ENCODE peak calls at places on chromosomes 7 and 10, in four cellular contexts. One of them, this sample, is unnamed.

GRCh38 chr7:46212425-46213153 is 291.5 kb upstream of the IGFBP3 start:
- DNase-seq in HL-60: no peak
- DNase-seq in GM12878: no peak
- DNase-seq in K562: no peak
- DNase-seq in this sample: no peak

GRCh38 chr7:130107949-130108674 is 37.8 kb downstream of the KLHDC10 start:
- DNase-seq in HL-60: no peak
- DNase-seq in K562: no peak
- DNase-seq in GM12878: no peak
- DNase-seq in this sample: no peak

GRCh38 chr10:49726593-49726992 is 35.5 kb downstream of the OGDHL start:
- DNase-seq in GM12878: no peak
- DNase-seq in K562: no peak
- DNase-seq in HL-60: no peak
- DNase-seq in this sample: no peak

GRCh38 chr7:40279991-40280390 is 145.2 kb downstream of the SUGCT start:
- DNase-seq in K562: no peak
- DNase-seq in HL-60: no peak
- DNase-seq in GM12878: no peak
- DNase-seq in this sample: no peak

GRCh38 chr10:83750604-83751003 is 388.7 kb upstream of the GHITM start:
- DNase-seq in HL-60: no peak
- DNase-seq in K562: no peak
- DNase-seq in GM12878: no peak
- DNase-seq in this sample: no peak

GRCh38 chr7:39732837-39733804 is 109.7 kb downstream of the RALA start:
- DNase-seq in GM12878: peak
- DNase-seq in HL-60: peak
- DNase-seq in K562: peak
- DNase-seq in this sample: peak

GRCh38 chr7:128035712-128036111 is 4.5 kb upstream of the LRRC4 start:
- DNase-seq in GM12878: no peak
- DNase-seq in HL-60: peak
- DNase-seq in K562: peak
- DNase-seq in this sample: no peak

GRCh38 chr10:72243822-72244437 is 27.9 kb upstream of the ASCC1 start:
- DNase-seq in GM12878: no peak
- DNase-seq in K562: peak
- DNase-seq in HL-60: no peak
- DNase-seq in this sample: no peak

GRCh38 chr7:105826143-105826542 is 50.3 kb downstream of the ATXN7L1 start:
- DNase-seq in K562: no peak
- DNase-seq in GM12878: no peak
- DNase-seq in HL-60: no peak
- DNase-seq in this sample: no peak

GRCh38 chr7:105821527-105821926 is 54.9 kb downstream of the ATXN7L1 start:
- DNase-seq in HL-60: no peak
- DNase-seq in K562: no peak
- DNase-seq in GM12878: no peak
- DNase-seq in this sample: no peak

GRCh38 chr7:105819559-105819958 is 56.8 kb downstream of the ATXN7L1 start:
- DNase-seq in GM12878: no peak
- DNase-seq in HL-60: no peak
- DNase-seq in K562: no peak
- DNase-seq in this sample: no peak

GRCh38 chr7:105820667-105821066 is 55.7 kb downstream of the ATXN7L1 start:
- DNase-seq in GM12878: no peak
- DNase-seq in K562: peak
- DNase-seq in HL-60: no peak
- DNase-seq in this sample: no peak

GRCh38 chr7:105822806-105823205 is 53.6 kb downstream of the ATXN7L1 start:
- DNase-seq in GM12878: no peak
- DNase-seq in K562: no peak
- DNase-seq in HL-60: no peak
- DNase-seq in this sample: no peak
- TF ChIP-seq SPI1 in GM12878: no peak
- TF ChIP-seq SPI1 in K562: no peak
- TF ChIP-seq SPI1 in HL-60: no peak
- TF ChIP-seq SPI1 in this sample: no peak

GRCh38 chr7:123437447-123437995 is 96.9 kb downstream of the IQUB start:
- DNase-seq in HL-60: no peak
- DNase-seq in K562: no peak
- DNase-seq in GM12878: no peak
- DNase-seq in this sample: no peak

GRCh38 chr7:123435080-123435700 is 99.2 kb downstream of the IQUB start:
- DNase-seq in HL-60: no peak
- DNase-seq in K562: no peak
- DNase-seq in GM12878: no peak
- DNase-seq in this sample: no peak

GRCh38 chr7:123439186-123439585 is 95.2 kb downstream of the IQUB start:
- DNase-seq in HL-60: no peak
- DNase-seq in K562: no peak
- DNase-seq in GM12878: no peak
- DNase-seq in this sample: no peak

GRCh38 chr7:123440202-123440601 is 94.2 kb downstream of the IQUB start:
- DNase-seq in HL-60: no peak
- DNase-seq in K562: no peak
- DNase-seq in GM12878: no peak
- DNase-seq in this sample: no peak
- TF ChIP-seq SPI1 in HL-60: no peak
- TF ChIP-seq SPI1 in K562: no peak
- TF ChIP-seq SPI1 in GM12878: no peak
- TF ChIP-seq SPI1 in this sample: no peak

GRCh38 chr10:42827201-42827600 is 44.6 kb downstream of the BMS1 start:
- DNase-seq in HL-60: no peak
- DNase-seq in GM12878: no peak
- DNase-seq in K562: no peak
- DNase-seq in this sample: no peak
- TF ChIP-seq SPI1 in HL-60: no peak
- TF ChIP-seq SPI1 in GM12878: no peak
- TF ChIP-seq SPI1 in K562: no peak
- TF ChIP-seq SPI1 in this sample: no peak

GRCh38 chr10:3836222-3836820 is 51.3 kb upstream of the KLF6 start:
- DNase-seq in K562: no peak
- DNase-seq in HL-60: no peak
- DNase-seq in GM12878: peak
- DNase-seq in this sample: no peak

GRCh38 chr10:3837909-3838722 is 53.1 kb upstream of the KLF6 start:
- DNase-seq in HL-60: no peak
- DNase-seq in GM12878: no peak
- DNase-seq in K562: peak
- DNase-seq in this sample: no peak

GRCh38 chr10:3834410-3834809 is 49.4 kb upstream of the KLF6 start:
- DNase-seq in K562: no peak
- DNase-seq in GM12878: no peak
- DNase-seq in HL-60: no peak
- DNase-seq in this sample: no peak

GRCh38 chr10:3838723-3839437 is 53.9 kb upstream of the KLF6 start:
- DNase-seq in HL-60: peak
- DNase-seq in K562: peak
- DNase-seq in GM12878: no peak
- DNase-seq in this sample: no peak

GRCh38 chr10:3835770-3836169 is 50.8 kb upstream of the KLF6 start:
- DNase-seq in K562: peak
- DNase-seq in HL-60: peak
- DNase-seq in GM12878: no peak
- DNase-seq in this sample: no peak
- TF ChIP-seq SPI1 in K562: peak
- TF ChIP-seq SPI1 in HL-60: no peak
- TF ChIP-seq SPI1 in GM12878: peak
- TF ChIP-seq SPI1 in this sample: peak

DNA sequence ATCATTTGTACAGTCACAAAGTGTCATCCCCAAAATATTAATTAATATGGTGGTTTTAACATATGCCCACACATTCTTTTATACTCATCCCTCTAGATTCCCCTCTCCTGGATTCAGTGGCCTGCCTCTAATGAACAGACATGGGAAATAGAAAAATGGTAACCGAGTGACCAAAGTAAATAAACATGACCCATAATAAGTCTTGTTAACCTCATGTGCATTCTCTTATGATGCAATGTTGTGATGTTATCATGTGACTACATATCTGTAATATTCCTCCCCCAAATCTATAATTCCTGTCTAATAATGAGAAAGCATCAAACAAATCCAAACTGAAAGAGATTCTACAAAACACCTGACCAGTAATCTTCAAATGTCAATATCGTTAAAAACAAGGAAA is 164.5 kb upstream of the PRSS1 start:
- DNase-seq in K562: no peak
- DNase-seq in HL-60: no peak
- DNase-seq in GM12878: no peak
- DNase-seq in this sample: no peak
- TF ChIP-seq SPI1 in K562: no peak
- TF ChIP-seq SPI1 in HL-60: no peak
- TF ChIP-seq SPI1 in GM12878: no peak
- TF ChIP-seq SPI1 in this sample: no peak

This sample was measured in GM12891.